ENCODE peak calls at places on chromosomes 5 and 9, in eight cellular contexts. One of them, this sample, is unnamed.

GRCh38 chr9:3028535-3028934 is 184.6 kb upstream of the PUM3 start:
- DNase-seq in tibial nerve: no peak
- DNase-seq in HepG2: no peak
- DNase-seq in SK-N-SH: no peak
- DNase-seq in A549: no peak
- DNase-seq in suprapubic skin: no peak
- DNase-seq in transverse colon: no peak
- DNase-seq in GM12878: no peak
- DNase-seq in this sample: no peak

GRCh38 chr5:73698011-73698410 is 72.0 kb downstream of the ARHGEF28 start:
- DNase-seq in tibial nerve: no peak
- DNase-seq in HepG2: no peak
- DNase-seq in SK-N-SH: no peak
- DNase-seq in A549: no peak
- DNase-seq in suprapubic skin: no peak
- DNase-seq in transverse colon: no peak
- DNase-seq in GM12878: no peak
- DNase-seq in this sample: no peak

GRCh38 chr9:27088981-27089380 is 20.0 kb upstream of the TEK start:
- DNase-seq in tibial nerve: no peak
- DNase-seq in HepG2: no peak
- DNase-seq in SK-N-SH: no peak
- DNase-seq in A549: no peak
- DNase-seq in suprapubic skin: no peak
- DNase-seq in transverse colon: no peak
- DNase-seq in GM12878: no peak
- DNase-seq in this sample: no peak

GRCh38 chr9:121269888-121270254 is 1.9 kb downstream of the GSN start:
- DNase-seq in tibial nerve: no peak
- DNase-seq in HepG2: no peak
- DNase-seq in SK-N-SH: no peak
- DNase-seq in A549: no peak
- DNase-seq in suprapubic skin: no peak
- DNase-seq in transverse colon: no peak
- DNase-seq in GM12878: no peak
- DNase-seq in this sample: no peak

GRCh38 chr5:127112347-127112864 is 39.1 kb upstream of the C5orf63 start:
- DNase-seq in tibial nerve: no peak
- DNase-seq in HepG2: no peak
- DNase-seq in SK-N-SH: no peak
- DNase-seq in A549: no peak
- DNase-seq in suprapubic skin: no peak
- DNase-seq in transverse colon: no peak
- DNase-seq in GM12878: no peak
- DNase-seq in this sample: no peak

GRCh38 chr5:116441223-116441622 is 133.4 kb downstream of the SEMA6A start:
- DNase-seq in tibial nerve: no peak
- DNase-seq in HepG2: no peak
- DNase-seq in SK-N-SH: no peak
- DNase-seq in A549: no peak
- DNase-seq in suprapubic skin: no peak
- DNase-seq in transverse colon: no peak
- DNase-seq in GM12878: no peak
- DNase-seq in this sample: no peak

GRCh38 chr5:179530069-179530998 is 20.0 kb upstream of the RUFY1 start:
- DNase-seq in tibial nerve: no peak
- DNase-seq in HepG2: no peak
- DNase-seq in SK-N-SH: no peak
- DNase-seq in A549: peak; percentile 29
- DNase-seq in suprapubic skin: peak; percentile 80
- DNase-seq in transverse colon: peak; percentile 72
- DNase-seq in GM12878: no peak
- DNase-seq in this sample: peak; percentile 66

GRCh38 chr5:90878081-90878480 is 319.5 kb downstream of the ADGRV1 start:
- DNase-seq in tibial nerve: no peak
- DNase-seq in HepG2: no peak
- DNase-seq in SK-N-SH: no peak
- DNase-seq in A549: no peak
- DNase-seq in suprapubic skin: no peak
- DNase-seq in transverse colon: peak; percentile 13
- DNase-seq in GM12878: no peak
- DNase-seq in this sample: peak; percentile 61

GRCh38 chr5:80713640-80714039 is 58.9 kb upstream of the DHFR start:
- DNase-seq in tibial nerve: no peak
- DNase-seq in HepG2: no peak
- DNase-seq in SK-N-SH: no peak
- DNase-seq in A549: no peak
- DNase-seq in suprapubic skin: no peak
- DNase-seq in transverse colon: no peak
- DNase-seq in GM12878: no peak
- DNase-seq in this sample: no peak

GRCh38 chr5:177006265-177006972 is at the start of gene UIMC1:
- DNase-seq in tibial nerve: peak; percentile 85
- DNase-seq in HepG2: peak; percentile 82
- DNase-seq in SK-N-SH: peak; percentile 97
- DNase-seq in A549: peak; percentile 97
- DNase-seq in suprapubic skin: peak; percentile 90
- DNase-seq in transverse colon: peak; percentile 94
- DNase-seq in GM12878: peak; percentile 71
- DNase-seq in this sample: peak; percentile 94

GRCh38 chr5:72702881-72703434 is 113.5 kb upstream of the TNPO1 start:
- DNase-seq in tibial nerve: no peak
- DNase-seq in HepG2: peak; percentile 12
- DNase-seq in SK-N-SH: no peak
- DNase-seq in A549: no peak
- DNase-seq in suprapubic skin: no peak
- DNase-seq in transverse colon: no peak
- DNase-seq in GM12878: no peak
- DNase-seq in this sample: no peak

GRCh38 chr5:103706939-103707682 is 144.5 kb upstream of the NUDT12 start:
- DNase-seq in tibial nerve: no peak
- DNase-seq in HepG2: no peak
- DNase-seq in SK-N-SH: peak; percentile 4
- DNase-seq in A549: no peak
- DNase-seq in suprapubic skin: no peak
- DNase-seq in transverse colon: no peak
- DNase-seq in GM12878: no peak
- DNase-seq in this sample: no peak

GRCh38 chr5:136006767-136007251 is 22.0 kb upstream of the TGFBI start:
- DNase-seq in tibial nerve: no peak
- DNase-seq in HepG2: no peak
- DNase-seq in SK-N-SH: no peak
- DNase-seq in A549: peak; percentile 93
- DNase-seq in suprapubic skin: no peak
- DNase-seq in transverse colon: no peak
- DNase-seq in GM12878: no peak
- DNase-seq in this sample: no peak

GRCh38 chr5:136007271-136007670 is 21.5 kb upstream of the TGFBI start:
- DNase-seq in tibial nerve: no peak
- DNase-seq in HepG2: peak; percentile 62
- DNase-seq in SK-N-SH: no peak
- DNase-seq in A549: no peak
- DNase-seq in suprapubic skin: no peak
- DNase-seq in transverse colon: no peak
- DNase-seq in GM12878: no peak
- DNase-seq in this sample: no peak

GRCh38 chr5:136005371-136005770 is 23.4 kb upstream of the TGFBI start:
- DNase-seq in tibial nerve: no peak
- DNase-seq in HepG2: no peak
- DNase-seq in SK-N-SH: no peak
- DNase-seq in A549: no peak
- DNase-seq in suprapubic skin: no peak
- DNase-seq in transverse colon: no peak
- DNase-seq in GM12878: no peak
- DNase-seq in this sample: no peak

GRCh38 chr5:136004436-136004835 is 24.4 kb upstream of the TGFBI start:
- DNase-seq in tibial nerve: no peak
- DNase-seq in HepG2: no peak
- DNase-seq in SK-N-SH: no peak
- DNase-seq in A549: no peak
- DNase-seq in suprapubic skin: no peak
- DNase-seq in transverse colon: no peak
- DNase-seq in GM12878: no peak
- DNase-seq in this sample: no peak

GRCh38 chr5:136006164-136006563 is 22.6 kb upstream of the TGFBI start:
- DNase-seq in tibial nerve: no peak
- DNase-seq in HepG2: no peak
- DNase-seq in SK-N-SH: no peak
- DNase-seq in A549: peak; percentile 69
- DNase-seq in suprapubic skin: no peak
- DNase-seq in transverse colon: no peak
- DNase-seq in GM12878: no peak
- DNase-seq in this sample: no peak
- TF ChIP-seq EP300 in tibial nerve: no peak
- TF ChIP-seq EP300 in HepG2: no peak
- TF ChIP-seq EP300 in SK-N-SH: no peak
- TF ChIP-seq EP300 in A549: no peak
- TF ChIP-seq EP300 in suprapubic skin: no peak
- TF ChIP-seq EP300 in transverse colon: no peak
- TF ChIP-seq EP300 in GM12878: no peak
- TF ChIP-seq EP300 in this sample: no peak

DNA sequence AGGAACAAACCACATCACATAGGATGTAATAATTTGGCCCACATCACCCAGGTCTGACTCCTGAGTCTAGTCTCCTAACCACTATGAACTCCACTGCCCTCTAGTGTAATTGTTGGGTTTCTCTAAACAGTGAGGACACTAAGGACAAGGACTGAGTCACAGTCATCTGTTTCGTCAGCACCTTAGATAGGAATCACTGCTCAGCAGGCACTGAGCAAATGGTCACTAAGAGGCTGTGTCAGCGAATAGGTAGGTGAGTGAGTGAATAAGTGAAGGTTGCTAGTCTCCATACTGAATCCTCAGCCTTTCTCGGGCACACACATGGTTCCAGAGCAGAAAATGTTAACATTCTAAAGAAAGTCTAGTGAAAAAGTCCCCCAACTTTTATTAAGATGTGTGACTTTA is 278.6 kb downstream of the SPOCK1 start:
- DNase-seq in tibial nerve: no peak
- DNase-seq in HepG2: peak; percentile 76
- DNase-seq in SK-N-SH: peak; percentile 42
- DNase-seq in A549: peak; percentile 87
- DNase-seq in suprapubic skin: no peak
- DNase-seq in transverse colon: no peak
- DNase-seq in GM12878: no peak
- DNase-seq in this sample: no peak
- TF ChIP-seq EP300 in tibial nerve: no peak
- TF ChIP-seq EP300 in HepG2: no peak
- TF ChIP-seq EP300 in SK-N-SH: no peak
- TF ChIP-seq EP300 in A549: no peak
- TF ChIP-seq EP300 in suprapubic skin: no peak
- TF ChIP-seq EP300 in transverse colon: no peak
- TF ChIP-seq EP300 in GM12878: no peak
- TF ChIP-seq EP300 in this sample: no peak

DNA sequence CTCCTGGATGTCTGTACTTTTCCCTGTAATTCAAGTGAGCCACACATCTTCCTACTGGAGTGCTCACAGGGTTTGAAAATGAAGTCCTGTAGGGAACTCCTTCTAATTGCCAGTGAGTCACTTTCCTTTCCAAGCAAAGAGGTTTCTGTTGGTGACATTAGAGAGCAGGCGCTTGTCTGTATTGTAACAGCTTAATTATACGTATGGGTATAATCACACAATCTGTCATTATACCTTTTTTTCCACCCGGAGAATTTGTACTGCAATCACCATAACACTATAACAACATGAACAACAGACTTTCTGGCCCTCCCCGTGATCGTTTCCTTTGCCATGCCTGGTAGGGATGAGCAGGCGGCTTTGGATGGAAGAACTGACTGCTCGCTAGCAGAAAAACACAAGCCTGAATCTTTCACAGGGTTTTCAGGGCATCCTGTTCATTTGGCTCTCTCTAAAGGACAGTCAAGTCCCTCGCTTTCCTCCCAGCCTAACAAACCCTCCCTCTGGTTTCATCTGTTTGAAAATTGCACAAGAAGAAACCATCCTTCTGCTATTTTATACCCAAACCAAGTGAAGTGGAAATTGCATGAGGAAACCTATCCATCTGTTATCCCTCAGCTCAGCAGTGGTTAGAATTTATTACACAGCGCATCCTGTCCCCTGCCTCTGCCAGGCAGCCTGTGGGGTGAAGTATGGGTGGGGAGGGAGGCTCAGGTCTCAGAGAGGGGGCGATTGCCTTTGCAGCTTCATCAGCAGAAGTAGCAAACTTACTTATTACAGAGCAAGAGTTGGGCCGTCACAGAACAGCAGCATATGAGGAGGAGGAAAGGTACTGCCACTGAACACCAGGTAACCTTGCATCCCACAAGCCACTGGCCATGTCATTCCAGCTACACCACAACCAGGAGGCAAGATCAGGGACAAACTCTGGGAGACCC is 307.0 kb upstream of the TLE4 start:
- DNase-seq in tibial nerve: no peak
- DNase-seq in HepG2: no peak
- DNase-seq in SK-N-SH: no peak
- DNase-seq in A549: no peak
- DNase-seq in suprapubic skin: no peak
- DNase-seq in transverse colon: no peak
- DNase-seq in GM12878: no peak
- DNase-seq in this sample: no peak
- TF ChIP-seq EP300 in tibial nerve: no peak
- TF ChIP-seq EP300 in HepG2: no peak
- TF ChIP-seq EP300 in SK-N-SH: no peak
- TF ChIP-seq EP300 in A549: no peak
- TF ChIP-seq EP300 in suprapubic skin: no peak
- TF ChIP-seq EP300 in transverse colon: no peak
- TF ChIP-seq EP300 in GM12878: no peak
- TF ChIP-seq EP300 in this sample: no peak

DNA sequence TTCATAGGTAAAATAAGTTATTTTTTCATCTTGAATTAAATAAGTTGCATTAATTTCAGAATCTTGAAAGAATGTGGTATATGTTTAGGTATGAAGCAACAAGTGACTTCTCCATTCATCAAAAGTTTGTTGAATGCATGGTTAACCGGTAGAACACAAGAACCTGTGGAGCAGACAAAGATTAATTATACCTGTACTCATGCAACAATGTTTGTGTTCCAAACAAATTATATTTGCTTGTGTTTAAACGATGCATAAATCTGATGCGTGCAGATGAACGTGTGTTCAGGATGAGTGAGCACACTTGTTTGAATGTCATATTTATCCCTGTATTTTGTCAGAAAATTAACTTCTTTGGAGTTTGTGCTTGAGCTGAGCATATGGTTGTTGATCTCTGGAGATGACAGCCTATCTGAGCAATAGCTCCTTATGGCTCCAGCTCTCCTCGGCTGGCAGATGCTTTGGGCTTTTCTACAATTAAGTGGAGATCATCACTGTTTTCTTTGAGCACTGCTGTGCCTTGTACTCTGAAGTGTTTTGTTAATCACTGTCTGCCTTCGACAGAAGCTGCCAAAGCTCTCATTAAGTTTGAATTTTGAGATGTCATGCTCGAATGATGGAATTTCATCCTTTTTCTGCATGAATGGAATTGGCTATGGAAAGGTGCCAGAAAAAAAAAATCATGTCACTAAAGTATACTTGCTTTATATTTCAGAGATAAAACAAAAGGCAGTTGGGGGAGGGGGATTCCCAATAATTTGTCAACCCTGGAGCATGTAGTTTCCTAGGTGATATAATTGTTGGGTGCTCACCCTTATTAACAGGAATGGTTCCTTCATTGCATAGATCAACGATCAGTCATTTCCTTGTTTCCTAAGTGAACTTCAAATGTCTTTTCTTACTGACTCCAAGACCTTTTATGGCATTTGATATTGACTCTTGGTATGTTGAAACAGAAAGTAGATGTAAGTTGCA is 502.5 kb upstream of the ARRDC3 start:
- DNase-seq in tibial nerve: no peak
- DNase-seq in HepG2: no peak
- DNase-seq in SK-N-SH: no peak
- DNase-seq in A549: no peak
- DNase-seq in suprapubic skin: no peak
- DNase-seq in transverse colon: no peak
- DNase-seq in GM12878: no peak
- DNase-seq in this sample: no peak
- TF ChIP-seq EP300 in tibial nerve: no peak
- TF ChIP-seq EP300 in HepG2: no peak
- TF ChIP-seq EP300 in SK-N-SH: no peak
- TF ChIP-seq EP300 in A549: no peak
- TF ChIP-seq EP300 in suprapubic skin: no peak
- TF ChIP-seq EP300 in transverse colon: no peak
- TF ChIP-seq EP300 in GM12878: no peak
- TF ChIP-seq EP300 in this sample: no peak